ENCODE peak calls at places on chromosomes 4 and X, in four cellular contexts. One of them, this sample, is unnamed. For H3K4me1, the result is how much of the 10 kb centered on the place peaks cover.

GRCh38 chr4:92099851-92100250 is 203.9 kb upstream of the GRID2 start:
- DNase-seq in prostate gland: no peak
- DNase-seq in lower lobe of right lung: no peak
- DNase-seq in GM23338: no peak
- DNase-seq in this sample: no peak

GRCh38 chrX:129743835-129744234 is 5.1 kb downstream of the XPNPEP2 start:
- DNase-seq in prostate gland: no peak
- DNase-seq in GM23338: no peak
- DNase-seq in lower lobe of right lung: no peak
- DNase-seq in this sample: no peak

GRCh38 chr4:116024954-116025708 is 911.7 kb upstream of the NDST4 start:
- DNase-seq in GM23338: no peak
- DNase-seq in prostate gland: no peak
- DNase-seq in lower lobe of right lung: no peak
- DNase-seq in this sample: no peak

GRCh38 chr4:18645356-18645755 is 623.8 kb upstream of the LCORL start:
- DNase-seq in lower lobe of right lung: no peak
- DNase-seq in GM23338: peak
- DNase-seq in prostate gland: no peak
- DNase-seq in this sample: no peak

GRCh38 chrX:21955398-21956189 is 15.1 kb downstream of the SMS start:
- DNase-seq in prostate gland: no peak
- DNase-seq in GM23338: no peak
- DNase-seq in lower lobe of right lung: no peak
- DNase-seq in this sample: no peak

GRCh38 chrX:8879750-8880149 is 78.6 kb upstream of the FAM9A start:
- DNase-seq in lower lobe of right lung: peak
- DNase-seq in prostate gland: no peak
- DNase-seq in GM23338: peak
- DNase-seq in this sample: peak

GRCh38 chr4:75302648-75303047 is 211.6 kb downstream of the RCHY1 start:
- DNase-seq in GM23338: no peak
- DNase-seq in prostate gland: no peak
- DNase-seq in lower lobe of right lung: no peak
- DNase-seq in this sample: no peak

GRCh38 chrX:28586891-28587635 is at the start of gene IL1RAPL1:
- DNase-seq in prostate gland: peak
- DNase-seq in GM23338: no peak
- DNase-seq in lower lobe of right lung: no peak
- DNase-seq in this sample: no peak

GRCh38 chr4:77155631-77156345 is 1.2 kb upstream of the CCNG2 start:
- DNase-seq in prostate gland: no peak
- DNase-seq in GM23338: peak
- DNase-seq in lower lobe of right lung: no peak
- DNase-seq in this sample: no peak

GRCh38 chrX:50343917-50344316 is 126.7 kb downstream of the DGKK start:
- DNase-seq in GM23338: no peak
- DNase-seq in prostate gland: no peak
- DNase-seq in lower lobe of right lung: no peak
- DNase-seq in this sample: no peak

GRCh38 chrX:100995469-100995868 is 26.0 kb downstream of the ARL13A start:
- DNase-seq in GM23338: no peak
- DNase-seq in prostate gland: no peak
- DNase-seq in lower lobe of right lung: no peak
- DNase-seq in this sample: no peak

GRCh38 chr4:5647351-5647750 is 61.0 kb downstream of the EVC2 start:
- DNase-seq in lower lobe of right lung: no peak
- DNase-seq in prostate gland: no peak
- DNase-seq in GM23338: no peak
- DNase-seq in this sample: no peak

GRCh38 chr4:84051728-84052127 is 447.4 kb downstream of the NKX6-1 start:
- DNase-seq in GM23338: peak
- DNase-seq in lower lobe of right lung: no peak
- DNase-seq in prostate gland: no peak
- DNase-seq in this sample: no peak

GRCh38 chr4:133402616-133403015 is 253.5 kb downstream of the PCDH10 start:
- DNase-seq in GM23338: no peak
- DNase-seq in prostate gland: no peak
- DNase-seq in lower lobe of right lung: no peak
- DNase-seq in this sample: no peak

GRCh38 chr4:78606530-78607095 is 55.0 kb downstream of the ANXA3 start:
- DNase-seq in GM23338: no peak
- DNase-seq in lower lobe of right lung: no peak
- DNase-seq in prostate gland: no peak
- DNase-seq in this sample: no peak

GRCh38 chrX:119646515-119646914 is 40.3 kb upstream of the NKRF start:
- DNase-seq in lower lobe of right lung: no peak
- DNase-seq in prostate gland: no peak
- DNase-seq in GM23338: no peak
- DNase-seq in this sample: no peak

GRCh38 chr4:36285784-36286480 is 4.5 kb downstream of the DTHD1 start:
- DNase-seq in prostate gland: no peak
- DNase-seq in lower lobe of right lung: no peak
- DNase-seq in GM23338: no peak
- DNase-seq in this sample: no peak

GRCh38 chrX:151396042-151396826 is 772 bp upstream of the VMA21 start:
- DNase-seq in prostate gland: no peak
- DNase-seq in GM23338: peak
- DNase-seq in lower lobe of right lung: peak
- DNase-seq in this sample: no peak

GRCh38 chrX:68939868-68940267 is 111.0 kb downstream of the EFNB1 start:
- DNase-seq in lower lobe of right lung: no peak
- DNase-seq in prostate gland: no peak
- DNase-seq in GM23338: no peak
- DNase-seq in this sample: no peak

GRCh38 chr4:52982246-52982950 is 120.3 kb downstream of the RASL11B start:
- DNase-seq in prostate gland: no peak
- DNase-seq in GM23338: peak
- DNase-seq in lower lobe of right lung: no peak
- DNase-seq in this sample: no peak

GRCh38 chrX:78331708-78332107 is 4.3 kb upstream of the CYSLTR1 start:
- DNase-seq in lower lobe of right lung: no peak
- DNase-seq in prostate gland: no peak
- DNase-seq in GM23338: no peak
- DNase-seq in this sample: no peak

GRCh38 chr4:162456106-162456505 is 292.3 kb upstream of the FSTL5 start:
- DNase-seq in lower lobe of right lung: no peak
- DNase-seq in prostate gland: no peak
- DNase-seq in GM23338: no peak
- DNase-seq in this sample: no peak

GRCh38 chr4:40176602-40177001 is 20.2 kb upstream of the RHOH start:
- DNase-seq in GM23338: peak
- DNase-seq in lower lobe of right lung: no peak
- DNase-seq in prostate gland: no peak
- DNase-seq in this sample: no peak

GRCh38 chr4:134470544-134470943 is 269.0 kb upstream of the PABPC4L start:
- DNase-seq in lower lobe of right lung: no peak
- DNase-seq in prostate gland: peak
- DNase-seq in GM23338: peak
- DNase-seq in this sample: peak

GRCh38 chr4:41058426-41058825 is 155.9 kb downstream of the APBB2 start:
- DNase-seq in prostate gland: no peak
- DNase-seq in GM23338: no peak
- DNase-seq in lower lobe of right lung: no peak
- DNase-seq in this sample: no peak

GRCh38 chr4:87038837-87039715 is 104.3 kb downstream of the AFF1 start:
- DNase-seq in lower lobe of right lung: peak
- DNase-seq in prostate gland: no peak
- DNase-seq in GM23338: peak
- DNase-seq in this sample: no peak

GRCh38 chrX:22950278-22951266 is 49.2 kb upstream of the DDX53 start:
- DNase-seq in GM23338: no peak
- DNase-seq in prostate gland: no peak
- DNase-seq in lower lobe of right lung: no peak
- DNase-seq in this sample: no peak

GRCh38 chr4:112127736-112128322 is 17.4 kb upstream of the FAM241A start:
- DNase-seq in lower lobe of right lung: no peak
- DNase-seq in prostate gland: no peak
- DNase-seq in GM23338: peak
- DNase-seq in this sample: no peak

GRCh38 chr4:185128272-185129119 is 14.6 kb upstream of the SLC25A4 start:
- DNase-seq in GM23338: peak
- DNase-seq in lower lobe of right lung: peak
- DNase-seq in prostate gland: peak
- DNase-seq in this sample: no peak

GRCh38 chrX:97471071-97471470 is 587.4 kb downstream of the RPA4 start:
- DNase-seq in prostate gland: no peak
- DNase-seq in lower lobe of right lung: no peak
- DNase-seq in GM23338: no peak
- DNase-seq in this sample: no peak

GRCh38 chrX:1853916-1854315 is 239.1 kb downstream of the ASMT start:
- DNase-seq in prostate gland: no peak
- DNase-seq in GM23338: no peak
- DNase-seq in lower lobe of right lung: no peak
- DNase-seq in this sample: no peak

GRCh38 chrX:46125139-46125538 is 420.1 kb downstream of the ZNF674 start:
- DNase-seq in lower lobe of right lung: no peak
- DNase-seq in prostate gland: no peak
- DNase-seq in GM23338: no peak
- DNase-seq in this sample: no peak

DNA sequence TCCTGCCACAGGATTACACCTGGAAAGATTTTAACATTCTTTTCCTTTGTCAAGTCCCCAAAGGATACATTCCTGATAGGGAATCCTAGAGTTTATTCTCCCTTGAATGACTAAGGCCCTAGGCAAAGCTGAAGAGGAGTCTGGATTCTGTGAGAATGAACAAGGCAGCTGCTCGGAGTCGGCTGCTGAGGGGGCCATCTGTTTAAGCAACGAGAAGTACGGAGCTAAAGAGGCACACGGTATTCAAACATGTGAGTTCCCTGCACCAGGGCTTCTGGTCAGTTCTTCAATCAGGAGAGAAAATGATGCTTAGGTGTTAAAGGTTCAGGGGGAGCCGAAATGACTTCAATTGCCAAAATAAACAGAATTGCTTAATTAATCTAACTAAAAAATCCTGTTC is 97.6 kb downstream of the MGST2 start:
- DNase-seq in lower lobe of right lung: no peak
- DNase-seq in prostate gland: no peak
- DNase-seq in GM23338: peak
- DNase-seq in this sample: no peak
- H3K27ac ChIP-seq in lower lobe of right lung: peak
- H3K27ac ChIP-seq in prostate gland: no peak
- H3K27ac ChIP-seq in GM23338: no peak
- H3K27ac ChIP-seq in this sample: no peak

GRCh38 chr4:73070072-73070385 is 513 bp upstream of the COX18 start:
- DNase-seq in lower lobe of right lung: no peak
- DNase-seq in GM23338: peak
- DNase-seq in prostate gland: no peak
- DNase-seq in this sample: no peak
- H3K4me1 ChIP-seq in lower lobe of right lung: under half
- H3K4me1 ChIP-seq in GM23338: under half
- H3K4me1 ChIP-seq in prostate gland: under half
- H3K4me1 ChIP-seq in this sample: under half

DNA sequence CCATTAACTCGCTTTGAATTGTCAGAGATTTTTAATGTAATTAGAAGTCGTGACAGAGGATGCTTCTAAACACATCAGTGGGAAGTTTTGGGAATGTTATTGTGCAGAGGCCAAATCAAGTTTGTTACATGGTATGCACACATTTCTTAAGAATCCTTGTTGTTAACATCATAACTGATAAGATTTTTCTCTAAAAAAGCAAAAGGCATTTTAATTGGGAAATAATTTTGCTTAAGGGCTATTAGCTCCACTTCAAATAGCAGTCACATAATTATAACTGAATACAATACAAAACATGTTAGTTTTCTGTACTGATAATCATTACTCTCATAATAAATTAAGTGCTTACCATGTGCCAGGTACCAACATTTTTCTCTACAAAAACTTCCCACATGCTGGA is 90.7 kb upstream of the MYOZ2 start:
- DNase-seq in GM23338: no peak
- DNase-seq in prostate gland: no peak
- DNase-seq in lower lobe of right lung: no peak
- DNase-seq in this sample: no peak
- H3K27ac ChIP-seq in GM23338: no peak
- H3K27ac ChIP-seq in prostate gland: no peak
- H3K27ac ChIP-seq in lower lobe of right lung: no peak
- H3K27ac ChIP-seq in this sample: no peak

DNA sequence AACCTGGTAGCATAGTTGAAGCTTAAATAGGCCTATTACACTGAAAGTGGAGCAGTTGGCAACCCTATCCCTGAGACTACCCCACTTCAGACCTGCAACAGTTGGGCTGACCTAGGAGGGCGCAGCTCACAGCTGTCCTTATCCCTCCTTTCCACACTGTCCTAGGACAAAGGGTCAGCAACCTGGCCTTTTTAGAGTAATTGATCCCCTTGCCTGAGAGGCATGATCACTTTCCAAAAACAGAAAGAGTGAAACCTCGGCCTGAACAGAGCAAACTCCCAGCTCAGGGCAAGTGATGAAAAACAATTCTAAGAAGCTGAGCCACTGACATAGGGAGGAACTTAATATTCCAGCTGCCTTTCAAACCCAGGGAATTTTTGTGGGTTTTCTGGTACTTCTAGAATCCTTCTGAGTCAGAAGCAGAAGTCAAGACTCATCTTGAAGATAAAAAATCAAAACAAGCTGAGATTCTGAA is 94.9 kb upstream of the MYOZ2 start:
- DNase-seq in prostate gland: no peak
- DNase-seq in GM23338: peak
- DNase-seq in lower lobe of right lung: no peak
- DNase-seq in this sample: no peak
- H3K4me1 ChIP-seq in prostate gland: under half
- H3K4me1 ChIP-seq in GM23338: under half
- H3K4me1 ChIP-seq in lower lobe of right lung: under half
- H3K4me1 ChIP-seq in this sample: under half

DNA sequence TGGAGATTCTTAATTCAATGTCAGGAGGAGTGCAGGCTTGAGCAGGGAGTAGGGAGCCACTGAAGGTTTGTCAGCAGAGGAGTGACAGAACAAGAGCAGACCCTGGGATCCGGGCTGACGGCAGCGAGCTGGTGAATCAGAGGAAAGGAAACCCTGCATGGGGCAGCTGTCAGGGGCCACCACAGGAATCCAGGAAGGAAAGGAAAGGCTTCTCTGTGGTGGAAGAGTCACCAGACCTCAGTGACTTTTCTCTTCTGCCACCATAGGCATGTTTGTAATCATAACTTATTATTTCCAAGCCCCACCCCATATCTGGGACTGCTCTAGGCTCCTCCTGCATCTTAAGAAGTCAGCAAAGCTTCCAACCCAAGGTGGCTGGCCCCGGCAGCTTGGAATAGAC is 150.9 kb downstream of the BCOR start:
- DNase-seq in prostate gland: no peak
- DNase-seq in GM23338: no peak
- DNase-seq in lower lobe of right lung: no peak
- DNase-seq in this sample: no peak
- H3K27ac ChIP-seq in prostate gland: no peak
- H3K27ac ChIP-seq in GM23338: no peak
- H3K27ac ChIP-seq in lower lobe of right lung: no peak
- H3K27ac ChIP-seq in this sample: no peak

GRCh38 chr4:156497486-156497885 is 474.1 kb downstream of the PDGFC start:
- DNase-seq in prostate gland: no peak
- DNase-seq in GM23338: no peak
- DNase-seq in lower lobe of right lung: no peak
- DNase-seq in this sample: no peak
- H3K4me1 ChIP-seq in prostate gland: under half
- H3K4me1 ChIP-seq in GM23338: under half
- H3K4me1 ChIP-seq in lower lobe of right lung: under half
- H3K4me1 ChIP-seq in this sample: under half

GRCh38 chr4:137375111-137375850 is 157.0 kb downstream of the PCDH18 start:
- DNase-seq in GM23338: no peak
- DNase-seq in prostate gland: no peak
- DNase-seq in lower lobe of right lung: no peak
- DNase-seq in this sample: no peak
- H3K27ac ChIP-seq in GM23338: no peak
- H3K27ac ChIP-seq in prostate gland: no peak
- H3K27ac ChIP-seq in lower lobe of right lung: no peak
- H3K27ac ChIP-seq in this sample: no peak

This sample was measured in iPS DF 6.9.